ENCODE peak calls at places on chromosomes 16 and 17, in four cellular contexts. One of them, this sample, is unnamed.

GRCh38 chr16:87172632-87173031 is 144.6 kb downstream of the C16orf95 start:
- DNase-seq in HuH-7: no peak
- DNase-seq in erythroblast: no peak
- DNase-seq in PC-3: no peak
- DNase-seq in this sample: no peak

GRCh38 chr17:34146440-34147043 is 108.5 kb upstream of the CCL2 start:
- DNase-seq in erythroblast: peak
- DNase-seq in PC-3: peak
- DNase-seq in HuH-7: peak
- DNase-seq in this sample: no peak

GRCh38 chr16:68893710-68894705 is 50.7 kb downstream of the TANGO6 start:
- DNase-seq in erythroblast: peak
- DNase-seq in PC-3: peak
- DNase-seq in HuH-7: peak
- DNase-seq in this sample: no peak

GRCh38 chr17:16328997-16329396 is 24.3 kb downstream of the CENPV start:
- DNase-seq in erythroblast: no peak
- DNase-seq in HuH-7: peak
- DNase-seq in PC-3: peak
- DNase-seq in this sample: no peak

GRCh38 chr17:29059281-29059680 is 16.3 kb downstream of the PIPOX start:
- DNase-seq in erythroblast: no peak
- DNase-seq in HuH-7: no peak
- DNase-seq in PC-3: peak
- DNase-seq in this sample: no peak

GRCh38 chr17:19424934-19425868 is 14.2 kb downstream of the RNF112 start:
- DNase-seq in HuH-7: peak
- DNase-seq in PC-3: peak
- DNase-seq in erythroblast: no peak
- DNase-seq in this sample: peak

GRCh38 chr16:28543072-28543471 is 4.3 kb upstream of the NUPR1 start:
- DNase-seq in erythroblast: no peak
- DNase-seq in HuH-7: no peak
- DNase-seq in PC-3: no peak
- DNase-seq in this sample: peak

GRCh38 chr16:81076566-81077076 is 417 bp downstream of the C16orf46 start:
- DNase-seq in PC-3: peak
- DNase-seq in HuH-7: peak
- DNase-seq in erythroblast: peak
- DNase-seq in this sample: peak

GRCh38 chr17:36837616-36838272 is 99.5 kb upstream of the LHX1 start:
- DNase-seq in HuH-7: no peak
- DNase-seq in PC-3: no peak
- DNase-seq in erythroblast: no peak
- DNase-seq in this sample: no peak

GRCh38 chr16:13046422-13046821 is 145.0 kb downstream of the SHISA9 start:
- DNase-seq in PC-3: no peak
- DNase-seq in HuH-7: no peak
- DNase-seq in erythroblast: no peak
- DNase-seq in this sample: no peak

GRCh38 chr16:30660424-30661251 is 2.4 kb downstream of the FBRS start:
- DNase-seq in erythroblast: no peak
- DNase-seq in PC-3: no peak
- DNase-seq in HuH-7: no peak
- DNase-seq in this sample: no peak

GRCh38 chr17:79482719-79483118 is 128.1 kb downstream of the RBFOX3 start:
- DNase-seq in HuH-7: no peak
- DNase-seq in erythroblast: no peak
- DNase-seq in PC-3: no peak
- DNase-seq in this sample: no peak

GRCh38 chr17:2724783-2725164 is 13.2 kb upstream of the CLUH start:
- DNase-seq in erythroblast: peak
- DNase-seq in PC-3: peak
- DNase-seq in HuH-7: peak
- DNase-seq in this sample: no peak

GRCh38 chr16:20023190-20023589 is 50.5 kb downstream of the GPR139 start:
- DNase-seq in PC-3: peak
- DNase-seq in HuH-7: no peak
- DNase-seq in erythroblast: peak
- DNase-seq in this sample: no peak

GRCh38 chr17:2214887-2215615 is 88.5 kb downstream of the SMG6 start:
- DNase-seq in erythroblast: peak
- DNase-seq in HuH-7: no peak
- DNase-seq in PC-3: no peak
- DNase-seq in this sample: no peak

GRCh38 chr16:31063495-31063842 is 10.6 kb downstream of the ZNF668 start:
- DNase-seq in HuH-7: no peak
- DNase-seq in erythroblast: no peak
- DNase-seq in PC-3: no peak
- DNase-seq in this sample: no peak

GRCh38 chr16:11677451-11677951 is 9.2 kb downstream of the SNN start:
- DNase-seq in HuH-7: no peak
- DNase-seq in PC-3: no peak
- DNase-seq in erythroblast: no peak
- DNase-seq in this sample: no peak

GRCh38 chr17:19567216-19568015 is 33.8 kb downstream of the SLC47A1 start:
- DNase-seq in HuH-7: no peak
- DNase-seq in erythroblast: no peak
- DNase-seq in PC-3: no peak
- DNase-seq in this sample: no peak

GRCh38 chr16:4373909-4374742 is 2.5 kb downstream of the VASN start:
- DNase-seq in erythroblast: peak
- DNase-seq in PC-3: peak
- DNase-seq in HuH-7: no peak
- DNase-seq in this sample: peak

GRCh38 chr16:10408824-10409381 is 23.0 kb downstream of the ATF7IP2 start:
- DNase-seq in PC-3: peak
- DNase-seq in erythroblast: peak
- DNase-seq in HuH-7: no peak
- DNase-seq in this sample: no peak